ENCODE peak calls at places on chromosomes 7 and 10, in ten cellular contexts. One of them, this sample, is unnamed.

GRCh38 chr7:128830231-128831177 is at the start of gene FLNC:
- DNase-seq in stimulated activated naive CD8-positive, alpha-beta T cell treated with anti-CD3 and anti-CD28 coated beads, Interleukin-15, Interleukin-2, amounts not matched to agents 100 U/mL and 50 U/mL, for 24 hours: peak
- DNase-seq in activated T-helper 1 cell treated with anti-CD3 and anti-CD28 coated beads, Interleukin-2, amount 50 U/mL, for 16 hours: no peak
- DNase-seq in KBM-7: peak
- DNase-seq in stimulated activated CD4-positive, alpha-beta T cell treated with anti-CD3 and anti-CD28 coated beads, Interleukin-1b, Interleukin-23, amount 100 ng/mL, for 24 hours: peak
- DNase-seq in stimulated activated CD8-positive, alpha-beta memory T cell treated with anti-CD3 and anti-CD28 coated beads, Interleukin-7, amount 100 ng/mL, for 4 hours: no peak
- DNase-seq in NCI-H2171 treated with DMSO at 0.1 percent for 48 hours: no peak
- DNase-seq in NCI-H748 treated with DMSO at 0.1 percent for 48 hours: no peak
- DNase-seq in GOT3: no peak
- DNase-seq in occipital lobe: no peak
- DNase-seq in this sample: peak

GRCh38 chr7:41821521-41822213 is 118.8 kb upstream of the INHBA start:
- DNase-seq in KBM-7: no peak
- DNase-seq in GOT3: no peak
- DNase-seq in stimulated activated CD4-positive, alpha-beta T cell treated with anti-CD3 and anti-CD28 coated beads, Interleukin-1b, Interleukin-23, amount 100 ng/mL, for 24 hours: no peak
- DNase-seq in stimulated activated naive CD8-positive, alpha-beta T cell treated with anti-CD3 and anti-CD28 coated beads, Interleukin-15, Interleukin-2, amounts not matched to agents 100 U/mL and 50 U/mL, for 24 hours: no peak
- DNase-seq in NCI-H2171 treated with DMSO at 0.1 percent for 48 hours: no peak
- DNase-seq in occipital lobe: no peak
- DNase-seq in activated T-helper 1 cell treated with anti-CD3 and anti-CD28 coated beads, Interleukin-2, amount 50 U/mL, for 16 hours: no peak
- DNase-seq in NCI-H748 treated with DMSO at 0.1 percent for 48 hours: no peak
- DNase-seq in stimulated activated CD8-positive, alpha-beta memory T cell treated with anti-CD3 and anti-CD28 coated beads, Interleukin-7, amount 100 ng/mL, for 4 hours: no peak
- DNase-seq in this sample: no peak

GRCh38 chr10:62278461-62278910 is 9.8 kb upstream of the RTKN2 start:
- DNase-seq in stimulated activated CD8-positive, alpha-beta memory T cell treated with anti-CD3 and anti-CD28 coated beads, Interleukin-7, amount 100 ng/mL, for 4 hours: no peak
- DNase-seq in activated T-helper 1 cell treated with anti-CD3 and anti-CD28 coated beads, Interleukin-2, amount 50 U/mL, for 16 hours: no peak
- DNase-seq in stimulated activated CD4-positive, alpha-beta T cell treated with anti-CD3 and anti-CD28 coated beads, Interleukin-1b, Interleukin-23, amount 100 ng/mL, for 24 hours: no peak
- DNase-seq in GOT3: no peak
- DNase-seq in stimulated activated naive CD8-positive, alpha-beta T cell treated with anti-CD3 and anti-CD28 coated beads, Interleukin-15, Interleukin-2, amounts not matched to agents 100 U/mL and 50 U/mL, for 24 hours: no peak
- DNase-seq in NCI-H748 treated with DMSO at 0.1 percent for 48 hours: no peak
- DNase-seq in occipital lobe: no peak
- DNase-seq in KBM-7: no peak
- DNase-seq in NCI-H2171 treated with DMSO at 0.1 percent for 48 hours: no peak
- DNase-seq in this sample: no peak

GRCh38 chr7:95501261-95501816 is 15.6 kb downstream of the ASB4 start:
- DNase-seq in occipital lobe: no peak
- DNase-seq in GOT3: no peak
- DNase-seq in activated T-helper 1 cell treated with anti-CD3 and anti-CD28 coated beads, Interleukin-2, amount 50 U/mL, for 16 hours: no peak
- DNase-seq in NCI-H748 treated with DMSO at 0.1 percent for 48 hours: no peak
- DNase-seq in stimulated activated naive CD8-positive, alpha-beta T cell treated with anti-CD3 and anti-CD28 coated beads, Interleukin-15, Interleukin-2, amounts not matched to agents 100 U/mL and 50 U/mL, for 24 hours: peak
- DNase-seq in KBM-7: peak
- DNase-seq in NCI-H2171 treated with DMSO at 0.1 percent for 48 hours: no peak
- DNase-seq in stimulated activated CD4-positive, alpha-beta T cell treated with anti-CD3 and anti-CD28 coated beads, Interleukin-1b, Interleukin-23, amount 100 ng/mL, for 24 hours: no peak
- DNase-seq in stimulated activated CD8-positive, alpha-beta memory T cell treated with anti-CD3 and anti-CD28 coated beads, Interleukin-7, amount 100 ng/mL, for 4 hours: no peak
- DNase-seq in this sample: no peak

GRCh38 chr10:33391611-33392010 is 57.1 kb upstream of the NRP1 start:
- DNase-seq in activated T-helper 1 cell treated with anti-CD3 and anti-CD28 coated beads, Interleukin-2, amount 50 U/mL, for 16 hours: no peak
- DNase-seq in NCI-H748 treated with DMSO at 0.1 percent for 48 hours: no peak
- DNase-seq in KBM-7: no peak
- DNase-seq in stimulated activated CD8-positive, alpha-beta memory T cell treated with anti-CD3 and anti-CD28 coated beads, Interleukin-7, amount 100 ng/mL, for 4 hours: no peak
- DNase-seq in NCI-H2171 treated with DMSO at 0.1 percent for 48 hours: no peak
- DNase-seq in occipital lobe: no peak
- DNase-seq in stimulated activated CD4-positive, alpha-beta T cell treated with anti-CD3 and anti-CD28 coated beads, Interleukin-1b, Interleukin-23, amount 100 ng/mL, for 24 hours: no peak
- DNase-seq in stimulated activated naive CD8-positive, alpha-beta T cell treated with anti-CD3 and anti-CD28 coated beads, Interleukin-15, Interleukin-2, amounts not matched to agents 100 U/mL and 50 U/mL, for 24 hours: no peak
- DNase-seq in GOT3: no peak
- DNase-seq in this sample: no peak

GRCh38 chr10:114291516-114291915 is 52.5 kb downstream of the VWA2 start:
- DNase-seq in occipital lobe: no peak
- DNase-seq in activated T-helper 1 cell treated with anti-CD3 and anti-CD28 coated beads, Interleukin-2, amount 50 U/mL, for 16 hours: no peak
- DNase-seq in stimulated activated CD4-positive, alpha-beta T cell treated with anti-CD3 and anti-CD28 coated beads, Interleukin-1b, Interleukin-23, amount 100 ng/mL, for 24 hours: no peak
- DNase-seq in KBM-7: no peak
- DNase-seq in stimulated activated naive CD8-positive, alpha-beta T cell treated with anti-CD3 and anti-CD28 coated beads, Interleukin-15, Interleukin-2, amounts not matched to agents 100 U/mL and 50 U/mL, for 24 hours: no peak
- DNase-seq in NCI-H748 treated with DMSO at 0.1 percent for 48 hours: no peak
- DNase-seq in NCI-H2171 treated with DMSO at 0.1 percent for 48 hours: no peak
- DNase-seq in stimulated activated CD8-positive, alpha-beta memory T cell treated with anti-CD3 and anti-CD28 coated beads, Interleukin-7, amount 100 ng/mL, for 4 hours: no peak
- DNase-seq in GOT3: no peak
- DNase-seq in this sample: no peak

GRCh38 chr10:132616170-132616994 is 78.8 kb downstream of the INPP5A start:
- DNase-seq in stimulated activated CD4-positive, alpha-beta T cell treated with anti-CD3 and anti-CD28 coated beads, Interleukin-1b, Interleukin-23, amount 100 ng/mL, for 24 hours: peak
- DNase-seq in activated T-helper 1 cell treated with anti-CD3 and anti-CD28 coated beads, Interleukin-2, amount 50 U/mL, for 16 hours: peak
- DNase-seq in stimulated activated CD8-positive, alpha-beta memory T cell treated with anti-CD3 and anti-CD28 coated beads, Interleukin-7, amount 100 ng/mL, for 4 hours: peak
- DNase-seq in stimulated activated naive CD8-positive, alpha-beta T cell treated with anti-CD3 and anti-CD28 coated beads, Interleukin-15, Interleukin-2, amounts not matched to agents 100 U/mL and 50 U/mL, for 24 hours: peak
- DNase-seq in NCI-H748 treated with DMSO at 0.1 percent for 48 hours: no peak
- DNase-seq in GOT3: no peak
- DNase-seq in NCI-H2171 treated with DMSO at 0.1 percent for 48 hours: no peak
- DNase-seq in occipital lobe: no peak
- DNase-seq in KBM-7: no peak
- DNase-seq in this sample: no peak

GRCh38 chr10:124603376-124604213 is 140.6 kb downstream of the FAM53B start:
- DNase-seq in stimulated activated CD4-positive, alpha-beta T cell treated with anti-CD3 and anti-CD28 coated beads, Interleukin-1b, Interleukin-23, amount 100 ng/mL, for 24 hours: no peak
- DNase-seq in GOT3: no peak
- DNase-seq in NCI-H2171 treated with DMSO at 0.1 percent for 48 hours: no peak
- DNase-seq in stimulated activated naive CD8-positive, alpha-beta T cell treated with anti-CD3 and anti-CD28 coated beads, Interleukin-15, Interleukin-2, amounts not matched to agents 100 U/mL and 50 U/mL, for 24 hours: peak
- DNase-seq in occipital lobe: no peak
- DNase-seq in activated T-helper 1 cell treated with anti-CD3 and anti-CD28 coated beads, Interleukin-2, amount 50 U/mL, for 16 hours: no peak
- DNase-seq in stimulated activated CD8-positive, alpha-beta memory T cell treated with anti-CD3 and anti-CD28 coated beads, Interleukin-7, amount 100 ng/mL, for 4 hours: no peak
- DNase-seq in NCI-H748 treated with DMSO at 0.1 percent for 48 hours: no peak
- DNase-seq in KBM-7: no peak
- DNase-seq in this sample: no peak

GRCh38 chr10:61640876-61641275 is 21.9 kb upstream of the CABCOCO1 start:
- DNase-seq in stimulated activated CD8-positive, alpha-beta memory T cell treated with anti-CD3 and anti-CD28 coated beads, Interleukin-7, amount 100 ng/mL, for 4 hours: no peak
- DNase-seq in GOT3: no peak
- DNase-seq in activated T-helper 1 cell treated with anti-CD3 and anti-CD28 coated beads, Interleukin-2, amount 50 U/mL, for 16 hours: no peak
- DNase-seq in NCI-H2171 treated with DMSO at 0.1 percent for 48 hours: no peak
- DNase-seq in KBM-7: no peak
- DNase-seq in stimulated activated CD4-positive, alpha-beta T cell treated with anti-CD3 and anti-CD28 coated beads, Interleukin-1b, Interleukin-23, amount 100 ng/mL, for 24 hours: no peak
- DNase-seq in occipital lobe: no peak
- DNase-seq in stimulated activated naive CD8-positive, alpha-beta T cell treated with anti-CD3 and anti-CD28 coated beads, Interleukin-15, Interleukin-2, amounts not matched to agents 100 U/mL and 50 U/mL, for 24 hours: no peak
- DNase-seq in NCI-H748 treated with DMSO at 0.1 percent for 48 hours: no peak
- DNase-seq in this sample: no peak

GRCh38 chr7:16091951-16092350 is 329.4 kb downstream of the CRPPA start:
- DNase-seq in stimulated activated naive CD8-positive, alpha-beta T cell treated with anti-CD3 and anti-CD28 coated beads, Interleukin-15, Interleukin-2, amounts not matched to agents 100 U/mL and 50 U/mL, for 24 hours: no peak
- DNase-seq in occipital lobe: no peak
- DNase-seq in GOT3: no peak
- DNase-seq in NCI-H2171 treated with DMSO at 0.1 percent for 48 hours: no peak
- DNase-seq in stimulated activated CD4-positive, alpha-beta T cell treated with anti-CD3 and anti-CD28 coated beads, Interleukin-1b, Interleukin-23, amount 100 ng/mL, for 24 hours: no peak
- DNase-seq in KBM-7: no peak
- DNase-seq in NCI-H748 treated with DMSO at 0.1 percent for 48 hours: no peak
- DNase-seq in activated T-helper 1 cell treated with anti-CD3 and anti-CD28 coated beads, Interleukin-2, amount 50 U/mL, for 16 hours: no peak
- DNase-seq in stimulated activated CD8-positive, alpha-beta memory T cell treated with anti-CD3 and anti-CD28 coated beads, Interleukin-7, amount 100 ng/mL, for 4 hours: no peak
- DNase-seq in this sample: no peak

GRCh38 chr7:147894271-147894670 is 696.3 kb upstream of the C7orf33 start:
- DNase-seq in stimulated activated naive CD8-positive, alpha-beta T cell treated with anti-CD3 and anti-CD28 coated beads, Interleukin-15, Interleukin-2, amounts not matched to agents 100 U/mL and 50 U/mL, for 24 hours: no peak
- DNase-seq in GOT3: no peak
- DNase-seq in stimulated activated CD4-positive, alpha-beta T cell treated with anti-CD3 and anti-CD28 coated beads, Interleukin-1b, Interleukin-23, amount 100 ng/mL, for 24 hours: no peak
- DNase-seq in NCI-H2171 treated with DMSO at 0.1 percent for 48 hours: no peak
- DNase-seq in NCI-H748 treated with DMSO at 0.1 percent for 48 hours: no peak
- DNase-seq in KBM-7: no peak
- DNase-seq in occipital lobe: no peak
- DNase-seq in activated T-helper 1 cell treated with anti-CD3 and anti-CD28 coated beads, Interleukin-2, amount 50 U/mL, for 16 hours: no peak
- DNase-seq in stimulated activated CD8-positive, alpha-beta memory T cell treated with anti-CD3 and anti-CD28 coated beads, Interleukin-7, amount 100 ng/mL, for 4 hours: no peak
- DNase-seq in this sample: no peak

GRCh38 chr10:89153971-89154370 is 53.1 kb downstream of the CH25H start:
- DNase-seq in KBM-7: no peak
- DNase-seq in stimulated activated naive CD8-positive, alpha-beta T cell treated with anti-CD3 and anti-CD28 coated beads, Interleukin-15, Interleukin-2, amounts not matched to agents 100 U/mL and 50 U/mL, for 24 hours: no peak
- DNase-seq in stimulated activated CD8-positive, alpha-beta memory T cell treated with anti-CD3 and anti-CD28 coated beads, Interleukin-7, amount 100 ng/mL, for 4 hours: no peak
- DNase-seq in NCI-H2171 treated with DMSO at 0.1 percent for 48 hours: no peak
- DNase-seq in occipital lobe: no peak
- DNase-seq in activated T-helper 1 cell treated with anti-CD3 and anti-CD28 coated beads, Interleukin-2, amount 50 U/mL, for 16 hours: no peak
- DNase-seq in stimulated activated CD4-positive, alpha-beta T cell treated with anti-CD3 and anti-CD28 coated beads, Interleukin-1b, Interleukin-23, amount 100 ng/mL, for 24 hours: no peak
- DNase-seq in GOT3: no peak
- DNase-seq in NCI-H748 treated with DMSO at 0.1 percent for 48 hours: no peak
- DNase-seq in this sample: no peak

GRCh38 chr7:108324053-108325038 is 131.9 kb downstream of the NRCAM start:
- DNase-seq in KBM-7: no peak
- DNase-seq in stimulated activated naive CD8-positive, alpha-beta T cell treated with anti-CD3 and anti-CD28 coated beads, Interleukin-15, Interleukin-2, amounts not matched to agents 100 U/mL and 50 U/mL, for 24 hours: no peak
- DNase-seq in GOT3: no peak
- DNase-seq in NCI-H748 treated with DMSO at 0.1 percent for 48 hours: no peak
- DNase-seq in occipital lobe: no peak
- DNase-seq in stimulated activated CD8-positive, alpha-beta memory T cell treated with anti-CD3 and anti-CD28 coated beads, Interleukin-7, amount 100 ng/mL, for 4 hours: no peak
- DNase-seq in NCI-H2171 treated with DMSO at 0.1 percent for 48 hours: peak
- DNase-seq in stimulated activated CD4-positive, alpha-beta T cell treated with anti-CD3 and anti-CD28 coated beads, Interleukin-1b, Interleukin-23, amount 100 ng/mL, for 24 hours: no peak
- DNase-seq in activated T-helper 1 cell treated with anti-CD3 and anti-CD28 coated beads, Interleukin-2, amount 50 U/mL, for 16 hours: no peak
- DNase-seq in this sample: no peak

This sample was measured in uterus.